ENCODE peak calls at places on chromosome 9, in five cellular contexts. I is CD8-positive, alpha-beta T cell; O is tibial artery; F is esophagus muscularis mucosa; Q is hypothalamus. R is an unnamed sample.

GRCh38 chr9:134434896-134435506 is 108.7 kb downstream of the RXRA start:
- DNase-seq in I (no peak), O (peak; percentile 97), F (peak; percentile 98), Q (peak; percentile 53), R (peak; percentile 97)

GRCh38 chr9:91408475-91408874 is 15.2 kb downstream of the NFIL3 start:
- DNase-seq in I (no peak), O (no peak), F (no peak), Q (no peak), R (no peak)

GRCh38 chr9:97299809-97300414 is 7.5 kb upstream of the CCDC180 start:
- DNase-seq in I (no peak), O (no peak), F (peak; percentile 14), Q (no peak), R (no peak)

GRCh38 chr9:126343271-126343700 is 16.7 kb downstream of the MVB12B start:
- DNase-seq in I (no peak), O (no peak), F (no peak), Q (no peak), R (no peak)

GRCh38 chr9:134177186-134177585 is 12.8 kb upstream of the RNU6ATAC start:
- DNase-seq in I (no peak), O (no peak), F (no peak), Q (no peak), R (no peak)

GRCh38 chr9:85610074-85610855 is 131.5 kb downstream of the AGTPBP1 start:
- DNase-seq in I (peak; percentile 27), O (no peak), F (no peak), Q (no peak), R (peak; percentile 73)

GRCh38 chr9:125841444-125841843 is 94.3 kb downstream of the PBX3 start:
- DNase-seq in I (no peak), O (no peak), F (no peak), Q (no peak), R (no peak)

GRCh38 chr9:93258818-93259489 is 75.0 kb downstream of the WNK2 start:
- DNase-seq in I (no peak), O (peak; percentile 7), F (no peak), Q (no peak), R (no peak)

GRCh38 chr9:83999141-83999918 is 18.7 kb downstream of the RMI1 start:
- DNase-seq in I (no peak), O (no peak), F (no peak), Q (no peak), R (no peak)

GRCh38 chr9:88749420-88749819 is 214.4 kb downstream of the NXNL2 start:
- DNase-seq in I (no peak), O (peak; percentile 64), F (peak; percentile 85), Q (no peak), R (peak; percentile 37)

GRCh38 chr9:109542922-109543321 is 44.8 kb upstream of the PTPN3 start:
- DNase-seq in I (no peak), O (no peak), F (no peak), Q (no peak), R (peak; percentile 39)

GRCh38 chr9:124352616-124353015 is 62.6 kb downstream of the PSMB7 start:
- DNase-seq in I (no peak), O (no peak), F (no peak), Q (no peak), R (no peak)

GRCh38 chr9:72305102-72305546 is 59.9 kb downstream of the ZFAND5 start:
- DNase-seq in I (no peak), O (peak; percentile 90), F (peak; percentile 96), Q (no peak), R (peak; percentile 77)

GRCh38 chr9:136665704-136666363 is 3.1 kb downstream of the EGFL7 start:
- DNase-seq in I (no peak), O (no peak), F (no peak), Q (no peak), R (no peak)

GRCh38 chr9:116490321-116490720 is 196.8 kb upstream of the TRIM32 start:
- DNase-seq in I (no peak), O (no peak), F (no peak), Q (no peak), R (peak; percentile 14)

GRCh38 chr9:135455401-135456030 is 24.1 kb upstream of the PPP1R26 start:
- DNase-seq in I (no peak), O (no peak), F (no peak), Q (no peak), R (no peak)

GRCh38 chr9:134433101-134433500 is 106.8 kb downstream of the RXRA start:
- DNase-seq in I (no peak), O (peak; percentile 54), F (no peak), Q (no peak), R (peak; percentile 59)

GRCh38 chr9:98801562-98801961 is 5.2 kb upstream of the ANKS6 start:
- DNase-seq in I (no peak), O (no peak), F (no peak), Q (no peak), R (no peak)

GRCh38 chr9:37452611-37453010 is 12.6 kb downstream of the ZBTB5 start:
- DNase-seq in I (no peak), O (no peak), F (no peak), Q (no peak), R (no peak)

GRCh38 chr9:136133191-136133958 is 14.7 kb upstream of the TMEM250 start:
- DNase-seq in I (no peak), O (no peak), F (no peak), Q (no peak), R (no peak)

GRCh38 chr9:130975932-130976841 is 32.8 kb upstream of the LAMC3 start:
- DNase-seq in I (no peak), O (no peak), F (no peak), Q (no peak), R (no peak)

GRCh38 chr9:135945969-135946368 is 15.2 kb downstream of the UBAC1 start:
- DNase-seq in I (no peak), O (no peak), F (no peak), Q (no peak), R (no peak)

GRCh38 chr9:36868591-36869282 is 165.3 kb downstream of the PAX5 start:
- DNase-seq in I (no peak), O (no peak), F (no peak), Q (no peak), R (no peak)

GRCh38 chr9:76893395-76893932 is 12.4 kb downstream of the PRUNE2 start:
- DNase-seq in I (no peak), O (peak; percentile 58), F (no peak), Q (no peak), R (no peak)

GRCh38 chr9:35164711-35165110 is 2.9 kb downstream of the UNC13B start:
- DNase-seq in I (no peak), O (no peak), F (no peak), Q (no peak), R (no peak)

R was measured in fibroblast of gingiva.